ENCODE peak calls at places on chromosomes 16 and 17, in five cellular contexts. I, W, B, M and P are unnamed samples.

GRCh38 chr16:84115919-84116719 is 623 bp downstream of the MBTPS1 start:
- DNase-seq in I (peak; percentile 49), W (no peak), M (peak; percentile 49), B (no peak), P (peak; percentile 3)

GRCh38 chr16:1700246-1700645 is 5.7 kb upstream of the MAPK8IP3 start:
- DNase-seq in I (no peak), B (no peak), W (no peak), M (no peak), P (no peak)

GRCh38 chr17:37826497-37827115 is 81.7 kb upstream of the HNF1B start:
- DNase-seq in I (no peak), W (no peak), M (no peak), B (no peak), P (no peak)

GRCh38 chr16:80938035-80938927 is 68.4 kb downstream of the CMC2 start:
- DNase-seq in I (peak; percentile 57), M (peak; percentile 99), W (no peak), B (no peak), P (peak; percentile 98)

GRCh38 chr16:83947642-83948234 is 5.3 kb upstream of the OSGIN1 start:
- DNase-seq in B (no peak), I (no peak), M (no peak), W (no peak), P (no peak)

GRCh38 chr16:57113042-57113453 is 20.7 kb downstream of the CPNE2 start:
- DNase-seq in I (no peak), W (no peak), B (no peak), M (peak; percentile 36), P (peak; percentile 7)

GRCh38 chr17:11885051-11885450 is 112.2 kb downstream of the ZNF18 start:
- DNase-seq in M (no peak), I (no peak), B (no peak), W (no peak), P (no peak)

GRCh38 chr17:8836821-8837426 is 30.6 kb downstream of the PIK3R6 start:
- DNase-seq in M (no peak), B (no peak), W (no peak), I (no peak), P (no peak)

GRCh38 chr16:89324056-89325010 is 106.8 kb downstream of the ZNF778 start:
- DNase-seq in W (no peak), M (peak; percentile 65), B (peak; percentile 31), I (no peak), P (peak; percentile 73)

GRCh38 chr16:1296688-1297412 is 12.6 kb upstream of the UBE2I start:
- DNase-seq in M (no peak), B (no peak), W (no peak), I (no peak), P (peak; percentile 89)

DNA sequence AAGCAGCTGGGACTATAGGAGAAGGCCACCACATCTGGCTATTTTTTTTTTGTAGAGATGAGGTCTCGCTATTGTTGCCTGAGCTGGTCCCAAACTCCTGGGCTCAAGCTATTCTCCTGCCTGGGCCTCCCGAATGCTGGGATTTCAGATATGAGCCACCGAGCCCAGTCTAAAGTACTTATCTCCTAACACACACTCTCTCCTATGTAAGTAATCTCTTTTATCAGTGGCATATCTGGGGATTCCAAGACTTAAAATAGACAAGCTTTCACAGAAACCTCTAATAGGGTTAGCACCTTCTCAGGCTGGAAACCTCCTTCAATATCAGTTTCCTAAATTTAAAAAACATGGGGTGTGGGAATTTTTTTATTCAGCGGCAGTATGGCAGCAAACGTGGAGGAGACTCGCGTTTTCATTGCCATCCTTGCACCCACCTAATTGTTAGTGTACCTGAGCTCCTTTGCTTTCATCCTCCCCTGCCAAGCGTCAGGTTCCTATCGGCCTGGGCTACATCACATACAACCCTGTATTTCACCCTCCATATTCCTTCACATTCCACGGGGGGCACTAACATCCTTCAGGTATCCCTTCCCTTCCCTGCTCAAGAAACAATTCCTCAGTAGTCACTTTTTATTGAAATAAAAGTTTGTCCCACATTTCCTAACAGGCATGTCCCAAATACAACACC is 1.1 kb downstream of the EZH1 start:
- DNase-seq in W (no peak), B (no peak), I (no peak), M (peak; percentile 33), P (no peak)
- TF ChIP-seq CTCF in W (peak; percentile 26), B (no peak), I (no peak), M (peak; percentile 31), P (peak; percentile 22)

GRCh38 chr16:23181506-23181905 is 1.0 kb upstream of the SCNN1G start:
- DNase-seq in I (no peak), B (no peak), W (no peak), M (no peak), P (no peak)

GRCh38 chr16:23185661-23186060 is 3.1 kb downstream of the SCNN1G start:
- DNase-seq in I (no peak), B (peak; percentile 54), W (no peak), M (no peak), P (no peak)

GRCh38 chr16:23183486-23183862 is 929 bp downstream of the SCNN1G start:
- DNase-seq in W (no peak), M (no peak), I (no peak), B (no peak), P (no peak)

GRCh38 chr16:23182675-23183485 is at the start of gene SCNN1G:
- DNase-seq in M (no peak), W (peak; percentile 6), B (peak; percentile 68), I (no peak), P (no peak)

DNA sequence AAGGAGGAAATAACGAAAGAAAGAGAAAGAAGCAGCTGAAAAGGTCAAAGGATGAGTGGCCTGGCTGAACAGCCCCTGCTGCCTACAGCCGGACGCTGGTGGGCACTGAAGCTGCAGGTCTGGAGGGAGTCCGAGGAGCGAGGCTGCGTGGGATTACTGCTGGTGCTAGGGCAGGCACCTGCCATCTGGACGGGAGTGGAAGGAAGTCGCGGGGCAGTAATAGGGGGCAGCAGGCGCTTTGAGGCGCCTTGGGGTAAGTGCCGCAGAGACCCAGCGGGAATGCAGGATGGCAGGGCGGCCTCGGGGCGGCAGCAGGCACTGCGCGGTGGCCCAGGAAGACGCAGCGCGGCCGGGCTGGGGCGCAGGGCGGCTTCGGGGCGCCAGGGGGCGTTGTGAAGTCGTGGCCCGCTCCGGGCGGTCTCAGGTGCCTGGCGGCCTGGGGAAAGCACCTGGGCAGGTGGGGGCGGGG is 305 bp upstream of the SCNN1G start:
- DNase-seq in B (peak; percentile 97), I (peak; percentile 35), M (peak; percentile 57), W (peak; percentile 69), P (peak; percentile 13)
- TF ChIP-seq CTCF in B (peak; percentile 99), I (peak; percentile 48), M (peak; percentile 34), W (peak; percentile 92), P (peak; percentile 87)

DNA sequence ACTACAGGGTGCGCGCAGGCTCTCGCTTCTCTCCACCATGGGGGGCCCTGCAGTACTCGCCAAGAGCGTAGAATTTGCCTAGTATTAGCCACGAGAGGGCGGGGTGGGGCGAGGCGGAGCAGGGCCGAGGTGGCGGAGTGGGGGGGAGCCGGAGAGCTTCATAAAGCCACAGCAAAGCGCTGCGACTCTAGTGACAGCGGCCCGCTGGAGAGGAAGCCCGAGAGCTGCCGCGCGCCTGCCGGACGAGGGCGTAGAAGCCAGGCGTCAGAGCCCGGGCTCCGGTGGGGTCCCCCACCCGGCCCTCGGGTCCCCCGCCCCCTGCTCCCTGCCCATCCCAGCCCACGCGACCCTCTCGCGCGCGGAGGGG is at the start of gene TBX21:
- DNase-seq in M (no peak), B (peak; percentile 79), W (peak; percentile 77), I (no peak), P (no peak)
- TF ChIP-seq CTCF in M (no peak), B (no peak), W (peak; percentile 43), I (no peak), P (peak; percentile 38)

GRCh38 chr17:28613916-28614315 is at the start of gene RSKR:
- DNase-seq in B (no peak), M (peak; percentile 3), W (no peak), I (no peak), P (no peak)

GRCh38 chr17:28610372-28610771 is 3.6 kb downstream of the RSKR start:
- DNase-seq in I (no peak), W (no peak), M (no peak), B (no peak), P (no peak)

GRCh38 chr17:28612531-28612930 is 1.5 kb downstream of the RSKR start:
- DNase-seq in M (no peak), W (no peak), I (no peak), B (no peak), P (no peak)

GRCh38 chr17:28615260-28615940 is 1.4 kb upstream of the RSKR start:
- DNase-seq in W (no peak), M (no peak), B (no peak), I (no peak), P (no peak)

GRCh38 chr17:28612936-28613872 is 781 bp downstream of the RSKR start:
- DNase-seq in I (no peak), M (peak; percentile 54), B (no peak), W (peak; percentile 36), P (no peak)
- TF ChIP-seq CTCF in I (peak; percentile 48), M (peak; percentile 82), B (no peak), W (peak; percentile 74), P (peak; percentile 79)

DNA sequence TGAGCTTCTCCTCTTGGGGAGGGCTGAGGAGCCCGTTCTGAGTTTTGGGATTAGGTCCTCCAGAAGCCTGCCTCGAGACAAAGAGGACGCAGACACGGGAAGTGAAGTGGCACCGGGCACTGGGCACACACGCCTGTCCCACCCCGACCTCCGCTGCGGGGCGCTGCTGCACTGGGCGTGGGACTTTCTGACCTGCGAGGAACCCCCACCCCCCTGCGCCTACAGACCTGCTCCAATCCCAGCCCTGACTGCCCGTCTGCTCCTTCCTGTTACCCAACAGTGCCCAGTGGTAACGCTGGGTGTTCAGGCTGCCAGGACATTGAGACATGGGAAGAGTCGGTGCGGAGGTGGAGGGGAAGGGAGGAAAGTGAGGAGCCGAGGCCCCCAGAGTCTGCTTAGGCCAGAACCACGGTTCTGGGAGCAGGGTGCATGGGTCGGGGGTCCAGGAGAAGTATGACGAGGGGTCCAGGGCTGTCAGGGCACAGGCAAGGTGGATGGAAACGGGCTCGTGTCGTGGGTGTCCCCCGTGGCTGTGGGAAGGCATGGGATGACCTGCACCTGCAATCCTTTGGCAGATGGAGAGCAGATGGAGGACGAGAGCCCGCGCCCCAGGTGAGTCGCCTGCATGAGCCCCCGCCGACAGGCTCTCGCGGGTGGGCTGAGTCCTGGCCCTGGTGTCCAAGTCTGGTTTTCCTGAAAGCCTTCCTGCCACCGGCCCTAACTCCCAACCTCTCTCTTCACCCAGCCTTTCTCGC is 112.0 kb upstream of the CREBBP start:
- DNase-seq in I (no peak), M (no peak), W (no peak), B (no peak), P (no peak)
- TF ChIP-seq CTCF in I (no peak), M (no peak), W (no peak), B (no peak), P (no peak)